ENCODE peak calls at places on chromosome 18, in four cellular contexts. One of them, this sample, is unnamed. For H3K27me3, the result is how much of the 10 kb centered on the place peaks cover.

GRCh38 chr18:23776306-23776705 is 87.1 kb downstream of the LAMA3 start:
- DNase-seq in fibroblast of lung: no peak
- DNase-seq in colonic mucosa: no peak
- DNase-seq in neuronal stem cell: no peak
- DNase-seq in this sample: no peak

GRCh38 chr18:48529796-48530195 is 9.0 kb upstream of the CTIF start:
- DNase-seq in fibroblast of lung: peak
- DNase-seq in colonic mucosa: no peak
- DNase-seq in neuronal stem cell: no peak
- DNase-seq in this sample: peak

GRCh38 chr18:48838166-48838775 is 112.5 kb downstream of the SMAD7 start:
- DNase-seq in neuronal stem cell: no peak
- DNase-seq in colonic mucosa: no peak
- DNase-seq in fibroblast of lung: no peak
- DNase-seq in this sample: no peak

GRCh38 chr18:3044931-3045698 is 32.2 kb upstream of the LPIN2 start:
- DNase-seq in colonic mucosa: peak
- DNase-seq in fibroblast of lung: peak
- DNase-seq in neuronal stem cell: no peak
- DNase-seq in this sample: no peak

GRCh38 chr18:51398104-51398503 is 200.6 kb upstream of the MEX3C start:
- DNase-seq in colonic mucosa: no peak
- DNase-seq in fibroblast of lung: no peak
- DNase-seq in neuronal stem cell: no peak
- DNase-seq in this sample: no peak

GRCh38 chr18:66316708-66317107 is 287.2 kb downstream of the CDH19 start:
- DNase-seq in fibroblast of lung: no peak
- DNase-seq in neuronal stem cell: peak
- DNase-seq in colonic mucosa: no peak
- DNase-seq in this sample: no peak

GRCh38 chr18:67347499-67347898 is 169.0 kb downstream of the DSEL start:
- DNase-seq in colonic mucosa: no peak
- DNase-seq in neuronal stem cell: no peak
- DNase-seq in fibroblast of lung: no peak
- DNase-seq in this sample: no peak

GRCh38 chr18:70385474-70385873 is 96.6 kb downstream of the SOCS6 start:
- DNase-seq in colonic mucosa: no peak
- DNase-seq in neuronal stem cell: no peak
- DNase-seq in fibroblast of lung: no peak
- DNase-seq in this sample: no peak

GRCh38 chr18:4986677-4987076 is 210.4 kb downstream of the AKAIN1 start:
- DNase-seq in colonic mucosa: no peak
- DNase-seq in neuronal stem cell: no peak
- DNase-seq in fibroblast of lung: no peak
- DNase-seq in this sample: no peak

GRCh38 chr18:33817096-33817495 is 239.1 kb downstream of the ASXL3 start:
- DNase-seq in fibroblast of lung: peak
- DNase-seq in neuronal stem cell: no peak
- DNase-seq in colonic mucosa: no peak
- DNase-seq in this sample: no peak

GRCh38 chr18:13051159-13051558 is 60.0 kb downstream of the CEP192 start:
- DNase-seq in neuronal stem cell: no peak
- DNase-seq in fibroblast of lung: peak
- DNase-seq in colonic mucosa: no peak
- DNase-seq in this sample: no peak

GRCh38 chr18:12628706-12629702 is 28.9 kb downstream of the SPIRE1 start:
- DNase-seq in colonic mucosa: no peak
- DNase-seq in fibroblast of lung: peak
- DNase-seq in neuronal stem cell: no peak
- DNase-seq in this sample: no peak

GRCh38 chr18:74128114-74128513 is 19.5 kb downstream of the FBXO15 start:
- DNase-seq in colonic mucosa: no peak
- DNase-seq in fibroblast of lung: no peak
- DNase-seq in neuronal stem cell: no peak
- DNase-seq in this sample: no peak

GRCh38 chr18:36411745-36412168 is 114.2 kb downstream of the FHOD3 start:
- DNase-seq in neuronal stem cell: peak
- DNase-seq in fibroblast of lung: no peak
- DNase-seq in colonic mucosa: no peak
- DNase-seq in this sample: no peak

GRCh38 chr18:42574871-42575270 is 540.6 kb downstream of the RIT2 start:
- DNase-seq in neuronal stem cell: no peak
- DNase-seq in colonic mucosa: no peak
- DNase-seq in fibroblast of lung: no peak
- DNase-seq in this sample: no peak

GRCh38 chr18:37493352-37493935 is 72.2 kb downstream of the CELF4 start:
- DNase-seq in colonic mucosa: no peak
- DNase-seq in fibroblast of lung: no peak
- DNase-seq in neuronal stem cell: no peak
- DNase-seq in this sample: no peak

GRCh38 chr18:37489011-37489410 is 76.6 kb downstream of the CELF4 start:
- DNase-seq in fibroblast of lung: no peak
- DNase-seq in colonic mucosa: no peak
- DNase-seq in neuronal stem cell: no peak
- DNase-seq in this sample: no peak

GRCh38 chr18:37489998-37490397 is 75.6 kb downstream of the CELF4 start:
- DNase-seq in fibroblast of lung: no peak
- DNase-seq in neuronal stem cell: no peak
- DNase-seq in colonic mucosa: no peak
- DNase-seq in this sample: no peak

GRCh38 chr18:37492952-37493351 is 72.6 kb downstream of the CELF4 start:
- DNase-seq in fibroblast of lung: no peak
- DNase-seq in colonic mucosa: no peak
- DNase-seq in neuronal stem cell: no peak
- DNase-seq in this sample: no peak

GRCh38 chr18:37491526-37491925 is 74.1 kb downstream of the CELF4 start:
- DNase-seq in fibroblast of lung: no peak
- DNase-seq in neuronal stem cell: no peak
- DNase-seq in colonic mucosa: no peak
- DNase-seq in this sample: no peak
- H3K27me3 ChIP-seq in fibroblast of lung: under half
- H3K27me3 ChIP-seq in neuronal stem cell: under half
- H3K27me3 ChIP-seq in colonic mucosa: under half
- H3K27me3 ChIP-seq in this sample: under half

GRCh38 chr18:904135-905090 is at the start of gene ADCYAP1:
- DNase-seq in neuronal stem cell: no peak
- DNase-seq in colonic mucosa: no peak
- DNase-seq in fibroblast of lung: peak
- DNase-seq in this sample: no peak
- H3K4me3 ChIP-seq in neuronal stem cell: no peak
- H3K4me3 ChIP-seq in colonic mucosa: no peak
- H3K4me3 ChIP-seq in fibroblast of lung: no peak
- H3K4me3 ChIP-seq in this sample: no peak

DNA sequence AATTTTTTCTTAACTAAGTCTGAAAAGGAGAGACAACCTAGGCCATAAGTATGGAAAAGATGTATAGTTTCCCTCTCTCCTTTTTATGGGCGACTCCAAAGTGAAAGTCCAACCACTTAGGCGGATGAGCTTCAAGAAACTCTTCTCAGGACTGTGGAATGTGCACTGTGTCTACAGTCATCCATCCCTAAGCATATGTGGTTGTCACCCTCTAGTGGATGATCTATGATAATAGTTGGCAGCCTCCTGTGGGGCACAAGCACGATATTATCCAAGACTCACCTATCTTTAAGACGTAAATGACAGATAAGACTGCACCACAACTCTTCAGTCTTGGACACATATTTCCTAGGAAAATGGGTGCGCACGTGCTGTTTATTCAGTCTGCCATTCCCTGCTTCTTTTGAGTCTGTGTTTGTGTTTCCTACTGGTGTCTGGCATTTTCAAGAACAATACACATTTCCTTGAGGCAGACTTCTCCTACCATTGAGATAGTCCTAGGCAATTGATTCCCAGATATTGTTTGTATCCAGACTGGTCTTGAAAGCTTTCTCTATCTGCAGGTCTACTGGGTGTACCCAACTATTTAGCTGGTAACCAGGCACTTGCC is 145.5 kb upstream of the CTAGE1 start:
- DNase-seq in neuronal stem cell: peak
- DNase-seq in colonic mucosa: peak
- DNase-seq in fibroblast of lung: peak
- DNase-seq in this sample: peak
- H3K27me3 ChIP-seq in neuronal stem cell: under half
- H3K27me3 ChIP-seq in colonic mucosa: under half
- H3K27me3 ChIP-seq in fibroblast of lung: under half
- H3K27me3 ChIP-seq in this sample: under half

DNA sequence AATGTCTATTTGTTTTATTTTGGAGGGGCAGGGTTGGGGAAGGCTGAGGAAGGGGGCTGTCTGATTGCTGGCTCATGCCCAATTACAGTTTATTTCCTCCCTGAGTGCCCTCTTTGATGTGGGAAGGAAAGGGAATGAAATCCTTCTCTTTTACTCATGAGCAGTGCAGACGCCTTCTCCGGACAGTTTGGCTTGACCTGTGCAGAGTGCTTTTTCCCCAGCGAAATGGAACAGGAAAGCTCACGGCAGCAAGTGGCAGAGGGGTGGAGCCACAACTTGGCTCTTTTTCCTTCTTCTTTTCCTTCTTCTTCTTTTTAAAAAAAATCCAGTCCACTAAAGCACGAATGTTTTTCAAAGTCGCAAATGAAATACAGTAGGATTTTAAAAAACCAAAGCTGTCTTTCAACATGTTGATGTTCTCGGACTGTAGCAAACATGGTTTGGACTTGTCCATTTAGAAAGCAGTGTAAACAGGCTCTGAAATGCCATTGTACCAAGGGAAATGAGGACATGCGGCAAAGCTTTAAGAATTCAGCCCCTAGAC is 34.6 kb downstream of the RAB31 start:
- DNase-seq in fibroblast of lung: peak
- DNase-seq in colonic mucosa: no peak
- DNase-seq in neuronal stem cell: no peak
- DNase-seq in this sample: no peak
- H3K4me3 ChIP-seq in fibroblast of lung: no peak
- H3K4me3 ChIP-seq in colonic mucosa: peak
- H3K4me3 ChIP-seq in neuronal stem cell: peak
- H3K4me3 ChIP-seq in this sample: no peak

GRCh38 chr18:21215480-21215879 is 26.6 kb upstream of the GREB1L start:
- DNase-seq in neuronal stem cell: no peak
- DNase-seq in colonic mucosa: no peak
- DNase-seq in fibroblast of lung: no peak
- DNase-seq in this sample: no peak

DNA sequence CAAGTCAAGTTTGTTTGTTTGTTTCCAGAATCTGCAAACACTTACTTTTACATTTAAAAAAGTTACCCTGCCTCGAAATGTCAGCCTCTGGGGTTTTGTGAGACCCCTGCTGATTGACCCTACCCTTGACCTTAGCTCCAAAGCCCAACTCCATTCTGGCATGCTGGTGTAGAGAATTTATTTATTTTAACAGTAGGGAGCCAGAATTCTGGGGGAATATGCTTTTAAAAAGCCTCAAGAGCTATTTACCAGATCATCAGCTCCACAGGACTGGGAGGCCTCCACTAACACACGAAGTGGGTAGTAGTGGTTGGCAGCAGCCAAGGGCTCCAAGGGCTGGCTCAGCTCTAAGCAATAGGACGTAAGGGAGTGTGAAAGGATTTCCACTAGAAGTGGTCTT is 23.2 kb upstream of the GREB1L start:
- DNase-seq in neuronal stem cell: no peak
- DNase-seq in fibroblast of lung: no peak
- DNase-seq in colonic mucosa: no peak
- DNase-seq in this sample: no peak
- H3K27me3 ChIP-seq in neuronal stem cell: under half
- H3K27me3 ChIP-seq in fibroblast of lung: under half
- H3K27me3 ChIP-seq in colonic mucosa: under half
- H3K27me3 ChIP-seq in this sample: under half

DNA sequence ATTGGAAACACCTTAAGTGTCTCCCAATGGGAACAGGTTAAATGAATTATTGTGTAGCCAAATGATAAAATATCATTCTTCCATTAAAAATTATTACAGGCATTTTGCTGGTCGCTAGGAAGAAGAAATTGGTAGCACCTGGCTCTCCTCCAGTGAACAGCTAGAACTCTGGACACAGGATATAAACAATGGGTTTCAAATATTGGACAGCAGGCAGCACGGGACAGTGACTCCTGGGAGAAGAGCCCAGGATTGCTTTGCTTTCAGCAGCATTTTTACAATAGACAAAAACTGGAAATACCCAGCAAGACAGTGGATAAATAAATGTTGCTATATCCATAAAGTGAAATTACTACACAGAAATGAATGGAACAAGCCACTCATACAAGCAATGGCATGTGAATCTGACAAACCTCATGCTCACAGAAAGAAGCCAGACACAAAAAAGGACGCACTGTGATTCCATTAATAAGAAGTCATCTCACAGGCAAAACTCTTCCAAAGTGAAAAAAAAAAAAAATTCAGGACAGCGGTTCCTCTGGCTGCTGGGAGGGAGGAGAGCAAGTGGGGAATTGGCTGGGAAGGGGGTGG is 50.5 kb downstream of the LAMA1 start:
- DNase-seq in fibroblast of lung: no peak
- DNase-seq in colonic mucosa: no peak
- DNase-seq in neuronal stem cell: no peak
- DNase-seq in this sample: no peak
- H3K4me3 ChIP-seq in fibroblast of lung: no peak
- H3K4me3 ChIP-seq in colonic mucosa: no peak
- H3K4me3 ChIP-seq in neuronal stem cell: no peak
- H3K4me3 ChIP-seq in this sample: no peak

DNA sequence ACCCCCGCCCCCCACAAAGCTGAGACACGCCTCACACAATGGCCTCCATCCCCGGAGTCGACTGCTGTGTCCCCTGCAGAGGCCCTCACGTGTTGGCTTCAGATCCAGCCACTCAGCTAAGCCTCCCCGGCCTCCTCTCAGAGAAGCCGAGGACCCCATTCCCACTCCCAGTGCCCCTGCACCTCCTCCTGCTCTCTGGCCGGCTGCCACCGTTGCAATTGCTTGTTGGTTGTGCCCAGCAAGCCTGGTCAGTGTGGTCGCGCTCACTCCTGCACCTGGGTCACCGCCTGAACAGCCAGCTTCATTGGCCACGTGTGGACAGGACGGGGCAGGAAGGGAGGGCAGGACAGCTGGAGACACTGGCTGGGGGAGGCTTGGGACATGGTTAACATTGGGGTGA is 191.5 kb upstream of the SALL3 start:
- DNase-seq in fibroblast of lung: no peak
- DNase-seq in neuronal stem cell: no peak
- DNase-seq in colonic mucosa: no peak
- DNase-seq in this sample: no peak
- H3K27me3 ChIP-seq in fibroblast of lung: under half
- H3K27me3 ChIP-seq in neuronal stem cell: under half
- H3K27me3 ChIP-seq in colonic mucosa: under half
- H3K27me3 ChIP-seq in this sample: under half

DNA sequence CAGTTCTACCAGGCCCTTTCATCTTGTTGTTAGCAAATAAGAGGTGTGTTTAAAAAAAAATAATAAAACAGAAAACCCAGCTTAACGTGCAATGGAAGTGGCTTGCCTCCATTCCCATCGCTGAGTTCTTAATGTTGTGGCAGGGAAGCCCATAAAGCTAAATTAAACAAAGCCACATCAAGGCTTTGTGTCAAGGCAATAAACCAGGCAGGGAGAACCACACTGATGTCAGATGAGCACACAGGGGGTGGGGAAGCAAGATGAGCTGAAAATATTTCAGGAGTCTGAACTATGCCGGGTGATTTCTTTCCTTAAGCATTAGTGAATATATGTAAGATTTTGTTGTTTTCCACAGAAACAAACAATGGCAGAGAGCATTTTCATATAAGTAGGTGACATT is 73.5 kb downstream of the PHLPP1 start:
- DNase-seq in colonic mucosa: peak
- DNase-seq in fibroblast of lung: peak
- DNase-seq in neuronal stem cell: no peak
- DNase-seq in this sample: no peak
- H3K4me3 ChIP-seq in colonic mucosa: no peak
- H3K4me3 ChIP-seq in fibroblast of lung: no peak
- H3K4me3 ChIP-seq in neuronal stem cell: no peak
- H3K4me3 ChIP-seq in this sample: no peak